ENCODE peak calls at places on chromosomes 11 and 22, in six cellular contexts. One of them, this sample, is unnamed.

GRCh38 chr11:74636633-74637184 is 44.3 kb downstream of the POLD3 start:
- DNase-seq in right lobe of liver: no peak
- DNase-seq in A549: peak; percentile 7
- DNase-seq in prostate gland: no peak
- DNase-seq in breast epithelium: no peak
- DNase-seq in GM12891: no peak
- DNase-seq in this sample: no peak

GRCh38 chr11:105046898-105047579 is 1.9 kb upstream of the CARD16 start:
- DNase-seq in right lobe of liver: no peak
- DNase-seq in A549: peak; percentile 48
- DNase-seq in prostate gland: peak; percentile 15
- DNase-seq in breast epithelium: no peak
- DNase-seq in GM12891: no peak
- DNase-seq in this sample: no peak

GRCh38 chr11:111183706-111184105 is 61.8 kb upstream of the POU2AF2 start:
- DNase-seq in right lobe of liver: no peak
- DNase-seq in A549: no peak
- DNase-seq in prostate gland: no peak
- DNase-seq in breast epithelium: no peak
- DNase-seq in GM12891: no peak
- DNase-seq in this sample: no peak

GRCh38 chr22:22374579-22374978 is 130.0 kb downstream of the VPREB1 start:
- DNase-seq in right lobe of liver: no peak
- DNase-seq in A549: no peak
- DNase-seq in prostate gland: no peak
- DNase-seq in breast epithelium: no peak
- DNase-seq in GM12891: no peak
- DNase-seq in this sample: no peak

GRCh38 chr11:62922653-62923371 is 1.6 kb upstream of the CHRM1 start:
- DNase-seq in right lobe of liver: no peak
- DNase-seq in A549: peak; percentile 50
- DNase-seq in prostate gland: no peak
- DNase-seq in breast epithelium: peak; percentile 48
- DNase-seq in GM12891: no peak
- DNase-seq in this sample: no peak

GRCh38 chr11:12696911-12697581 is 22.8 kb downstream of the TEAD1 start:
- DNase-seq in right lobe of liver: no peak
- DNase-seq in A549: no peak
- DNase-seq in prostate gland: no peak
- DNase-seq in breast epithelium: no peak
- DNase-seq in GM12891: no peak
- DNase-seq in this sample: no peak

GRCh38 chr11:48168815-48169214 is 47.8 kb upstream of the OR4B1 start:
- DNase-seq in right lobe of liver: no peak
- DNase-seq in A549: no peak
- DNase-seq in prostate gland: no peak
- DNase-seq in breast epithelium: no peak
- DNase-seq in GM12891: no peak
- DNase-seq in this sample: no peak

GRCh38 chr11:36453678-36454077 is 56.4 kb downstream of the TRAF6 start:
- DNase-seq in right lobe of liver: no peak
- DNase-seq in A549: no peak
- DNase-seq in prostate gland: no peak
- DNase-seq in breast epithelium: no peak
- DNase-seq in GM12891: no peak
- DNase-seq in this sample: no peak

GRCh38 chr11:45385844-45386243 is 99.7 kb upstream of the SYT13 start:
- DNase-seq in right lobe of liver: no peak
- DNase-seq in A549: no peak
- DNase-seq in prostate gland: no peak
- DNase-seq in breast epithelium: no peak
- DNase-seq in GM12891: no peak
- DNase-seq in this sample: no peak

GRCh38 chr11:1050581-1051355 is 14.2 kb upstream of the MUC6 start:
- DNase-seq in right lobe of liver: peak; percentile 77
- DNase-seq in A549: peak; percentile 93
- DNase-seq in prostate gland: peak; percentile 78
- DNase-seq in breast epithelium: peak; percentile 82
- DNase-seq in GM12891: peak; percentile 99
- DNase-seq in this sample: peak; percentile 92

GRCh38 chr11:4464216-4465159 is 15.4 kb downstream of the OR52K2 start:
- DNase-seq in right lobe of liver: no peak
- DNase-seq in A549: no peak
- DNase-seq in prostate gland: no peak
- DNase-seq in breast epithelium: no peak
- DNase-seq in GM12891: no peak
- DNase-seq in this sample: no peak

GRCh38 chr11:399731-400211 is 5.8 kb downstream of the PKP3 start:
- DNase-seq in right lobe of liver: no peak
- DNase-seq in A549: no peak
- DNase-seq in prostate gland: no peak
- DNase-seq in breast epithelium: no peak
- DNase-seq in GM12891: no peak
- DNase-seq in this sample: no peak

GRCh38 chr11:116984589-116984988 is 113.6 kb downstream of the SIK3 start:
- DNase-seq in right lobe of liver: no peak
- DNase-seq in A549: no peak
- DNase-seq in prostate gland: no peak
- DNase-seq in breast epithelium: no peak
- DNase-seq in GM12891: no peak
- DNase-seq in this sample: no peak

GRCh38 chr11:57402188-57403066 is 12.0 kb upstream of the PRG2 start:
- DNase-seq in right lobe of liver: no peak
- DNase-seq in A549: peak; percentile 41
- DNase-seq in prostate gland: no peak
- DNase-seq in breast epithelium: no peak
- DNase-seq in GM12891: no peak
- DNase-seq in this sample: no peak

GRCh38 chr22:36659762-36660509 is 43.6 kb downstream of the CACNG2 start:
- DNase-seq in right lobe of liver: peak; percentile 95
- DNase-seq in A549: peak; percentile 80
- DNase-seq in prostate gland: peak; percentile 90
- DNase-seq in breast epithelium: peak; percentile 93
- DNase-seq in GM12891: no peak
- DNase-seq in this sample: peak; percentile 90

GRCh38 chr11:31974737-31975136 is 116.1 kb upstream of the RCN1 start:
- DNase-seq in right lobe of liver: no peak
- DNase-seq in A549: no peak
- DNase-seq in prostate gland: no peak
- DNase-seq in breast epithelium: no peak
- DNase-seq in GM12891: no peak
- DNase-seq in this sample: no peak

GRCh38 chr22:48151641-48152040 is 1389.2 kb downstream of the TBC1D22A start:
- DNase-seq in right lobe of liver: no peak
- DNase-seq in A549: no peak
- DNase-seq in prostate gland: no peak
- DNase-seq in breast epithelium: no peak
- DNase-seq in GM12891: no peak
- DNase-seq in this sample: no peak

GRCh38 chr11:34134765-34135164 is 29.3 kb downstream of the NAT10 start:
- DNase-seq in right lobe of liver: no peak
- DNase-seq in A549: no peak
- DNase-seq in prostate gland: no peak
- DNase-seq in breast epithelium: no peak
- DNase-seq in GM12891: no peak
- DNase-seq in this sample: no peak

GRCh38 chr11:13963169-13963948 is 836 bp downstream of the SPON1 start:
- DNase-seq in right lobe of liver: peak; percentile 33
- DNase-seq in A549: no peak
- DNase-seq in prostate gland: no peak
- DNase-seq in breast epithelium: no peak
- DNase-seq in GM12891: peak; percentile 26
- DNase-seq in this sample: no peak

GRCh38 chr11:116990061-116990473 is 108.2 kb downstream of the SIK3 start:
- DNase-seq in right lobe of liver: no peak
- DNase-seq in A549: no peak
- DNase-seq in prostate gland: no peak
- DNase-seq in breast epithelium: no peak
- DNase-seq in GM12891: no peak
- DNase-seq in this sample: peak; percentile 47

GRCh38 chr22:29269731-29270474 is 1.8 kb downstream of the EWSR1 start:
- DNase-seq in right lobe of liver: no peak
- DNase-seq in A549: no peak
- DNase-seq in prostate gland: no peak
- DNase-seq in breast epithelium: no peak
- DNase-seq in GM12891: no peak
- DNase-seq in this sample: peak; percentile 49

GRCh38 chr11:128422576-128423370 is 164.6 kb downstream of the ETS1 start:
- DNase-seq in right lobe of liver: no peak
- DNase-seq in A549: no peak
- DNase-seq in prostate gland: no peak
- DNase-seq in breast epithelium: no peak
- DNase-seq in GM12891: no peak
- DNase-seq in this sample: peak; percentile 20
- TF ChIP-seq POLR2A in right lobe of liver: no peak
- TF ChIP-seq POLR2A in A549: no peak
- TF ChIP-seq POLR2A in prostate gland: no peak
- TF ChIP-seq POLR2A in breast epithelium: no peak
- TF ChIP-seq POLR2A in GM12891: no peak
- TF ChIP-seq POLR2A in this sample: no peak

DNA sequence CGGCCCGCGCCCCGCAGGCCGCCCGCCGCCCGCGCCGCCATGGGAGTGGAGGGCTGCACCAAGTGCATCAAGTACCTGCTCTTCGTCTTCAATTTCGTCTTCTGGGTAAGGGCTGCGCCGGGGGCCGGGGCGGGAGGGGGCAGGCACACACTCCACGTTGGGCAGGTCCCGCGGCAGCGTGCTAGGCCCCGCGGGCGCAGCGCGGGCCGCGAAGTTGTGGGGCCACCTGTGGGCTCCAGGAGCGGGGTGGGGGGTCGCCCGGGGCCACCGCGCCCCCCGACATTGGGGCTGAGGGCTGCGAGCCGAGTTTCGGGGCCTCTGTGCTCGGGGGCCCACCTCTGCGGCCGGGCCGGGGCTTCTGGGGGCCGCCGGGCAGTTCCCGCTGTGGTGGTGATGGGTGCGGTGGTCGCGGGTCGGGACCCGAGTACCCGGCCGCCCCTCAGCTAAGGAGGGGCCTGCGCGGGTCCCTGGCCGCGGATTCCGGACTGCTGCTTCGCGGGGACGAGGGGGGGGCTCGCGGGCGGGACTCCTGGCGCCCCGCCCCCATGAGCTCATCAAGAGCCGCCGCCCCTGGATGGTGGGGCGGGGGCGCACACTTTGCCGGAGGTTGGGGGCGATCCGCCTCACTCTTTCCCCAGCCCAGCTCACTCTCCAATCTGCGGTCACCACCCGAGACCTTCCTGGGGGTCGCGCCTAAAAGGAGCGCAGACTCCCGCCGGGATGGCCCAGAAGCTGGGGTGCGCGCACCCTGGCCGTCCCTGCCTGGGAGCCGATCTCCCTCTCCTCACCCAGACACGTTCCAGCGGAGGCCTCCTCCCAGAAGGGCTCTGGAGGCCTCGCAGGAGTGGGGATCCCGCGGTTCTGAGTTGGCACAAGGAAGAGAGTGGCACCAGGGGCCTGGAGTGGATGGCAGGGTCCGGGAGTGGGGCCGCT is 667 bp downstream of the CD81 start:
- DNase-seq in right lobe of liver: peak; percentile 78
- DNase-seq in A549: peak; percentile 41
- DNase-seq in prostate gland: peak; percentile 73
- DNase-seq in breast epithelium: no peak
- DNase-seq in GM12891: peak; percentile 78
- DNase-seq in this sample: peak; percentile 86
- TF ChIP-seq POLR2A in right lobe of liver: peak; percentile 28
- TF ChIP-seq POLR2A in A549: no peak
- TF ChIP-seq POLR2A in prostate gland: peak; percentile 71
- TF ChIP-seq POLR2A in breast epithelium: peak; percentile 33
- TF ChIP-seq POLR2A in GM12891: no peak
- TF ChIP-seq POLR2A in this sample: peak; percentile 31

DNA sequence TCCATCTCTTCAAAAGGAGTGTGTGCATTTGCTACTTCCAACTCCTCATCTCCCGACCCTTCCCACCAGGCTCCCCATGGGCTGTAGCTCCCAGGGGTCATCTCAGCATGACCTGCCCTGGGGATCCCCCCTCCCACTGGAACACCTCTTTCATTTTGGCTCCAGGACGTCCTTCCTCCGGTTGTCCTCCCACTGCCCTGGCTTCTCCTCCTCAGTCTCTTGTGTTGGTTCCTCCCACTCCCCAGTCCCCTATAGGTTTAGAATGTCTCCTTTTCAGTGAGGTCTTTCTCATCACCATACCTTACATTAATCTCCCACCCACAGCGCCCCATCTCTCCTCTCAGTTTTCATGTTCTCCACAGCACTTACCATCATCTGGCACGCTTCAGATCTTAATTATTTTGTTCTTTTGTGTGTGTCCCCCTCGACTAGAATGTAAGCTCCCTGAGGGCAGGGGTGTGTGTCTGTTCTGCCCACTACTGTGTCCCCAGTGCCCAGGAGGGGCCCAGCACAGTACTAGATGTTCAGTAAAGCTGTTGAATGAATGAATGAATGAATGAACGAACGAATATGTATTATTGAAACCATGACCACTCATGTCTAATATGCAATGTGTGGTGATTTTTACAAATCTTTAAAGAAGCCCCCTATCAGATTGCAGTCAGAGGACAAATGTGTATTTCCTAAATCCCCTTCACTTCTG is 2.0 kb upstream of the TMA7B start:
- DNase-seq in right lobe of liver: no peak
- DNase-seq in A549: no peak
- DNase-seq in prostate gland: no peak
- DNase-seq in breast epithelium: no peak
- DNase-seq in GM12891: no peak
- DNase-seq in this sample: no peak
- TF ChIP-seq POLR2A in right lobe of liver: no peak
- TF ChIP-seq POLR2A in A549: no peak
- TF ChIP-seq POLR2A in prostate gland: no peak
- TF ChIP-seq POLR2A in breast epithelium: no peak
- TF ChIP-seq POLR2A in GM12891: no peak
- TF ChIP-seq POLR2A in this sample: no peak

GRCh38 chr11:119205574-119206511 is at the start of gene CBL:
- DNase-seq in right lobe of liver: peak; percentile 95
- DNase-seq in A549: peak; percentile 91
- DNase-seq in prostate gland: peak; percentile 94
- DNase-seq in breast epithelium: peak; percentile 97
- DNase-seq in GM12891: peak; percentile 84
- DNase-seq in this sample: peak; percentile 97
- TF ChIP-seq POLR2A in right lobe of liver: peak; percentile 71
- TF ChIP-seq POLR2A in A549: peak; percentile 27
- TF ChIP-seq POLR2A in prostate gland: peak; percentile 63
- TF ChIP-seq POLR2A in breast epithelium: no peak
- TF ChIP-seq POLR2A in GM12891: no peak
- TF ChIP-seq POLR2A in this sample: peak; percentile 57

GRCh38 chr22:50305658-50306566 is 1.5 kb downstream of the PLXNB2 start:
- DNase-seq in right lobe of liver: peak; percentile 90
- DNase-seq in A549: peak; percentile 80
- DNase-seq in prostate gland: peak; percentile 93
- DNase-seq in breast epithelium: peak; percentile 93
- DNase-seq in GM12891: no peak
- DNase-seq in this sample: peak; percentile 93
- TF ChIP-seq POLR2A in right lobe of liver: no peak
- TF ChIP-seq POLR2A in A549: peak; percentile 36
- TF ChIP-seq POLR2A in prostate gland: peak; percentile 43
- TF ChIP-seq POLR2A in breast epithelium: no peak
- TF ChIP-seq POLR2A in GM12891: no peak
- TF ChIP-seq POLR2A in this sample: peak; percentile 14

GRCh38 chr11:69095300-69095699 is 46.6 kb downstream of the TPCN2 start:
- DNase-seq in right lobe of liver: no peak
- DNase-seq in A549: no peak
- DNase-seq in prostate gland: no peak
- DNase-seq in breast epithelium: no peak
- DNase-seq in GM12891: no peak
- DNase-seq in this sample: no peak
- TF ChIP-seq POLR2A in right lobe of liver: no peak
- TF ChIP-seq POLR2A in A549: no peak
- TF ChIP-seq POLR2A in prostate gland: no peak
- TF ChIP-seq POLR2A in breast epithelium: no peak
- TF ChIP-seq POLR2A in GM12891: no peak
- TF ChIP-seq POLR2A in this sample: no peak